ENCODE peak calls at places on chromosomes 7 and 10, in nine cellular contexts. One of them, this sample, is unnamed.

GRCh38 chr10:1020966-1021365 is 4.7 kb downstream of the IDI2 start:
- DNase-seq in GM23248: no peak
- DNase-seq in cardiac fibroblast: no peak
- DNase-seq in cerebellum: no peak
- DNase-seq in stimulated activated CD8-positive, alpha-beta memory T cell treated with anti-CD3 and anti-CD28 coated beads, Interleukin-2, amount 100 ng/mL, for 1 hour: no peak
- DNase-seq in A172: no peak
- DNase-seq in bronchial epithelial cell: no peak
- DNase-seq in SK-N-DZ: no peak
- DNase-seq in NCI-H187: no peak
- DNase-seq in this sample: no peak

GRCh38 chr7:157427811-157428553 is 91.2 kb downstream of the DNAJB6 start:
- DNase-seq in NCI-H187: no peak
- DNase-seq in A172: no peak
- DNase-seq in GM23248: no peak
- DNase-seq in cardiac fibroblast: no peak
- DNase-seq in bronchial epithelial cell: no peak
- DNase-seq in stimulated activated CD8-positive, alpha-beta memory T cell treated with anti-CD3 and anti-CD28 coated beads, Interleukin-2, amount 100 ng/mL, for 1 hour: no peak
- DNase-seq in SK-N-DZ: no peak
- DNase-seq in cerebellum: no peak
- DNase-seq in this sample: no peak

GRCh38 chr10:126646101-126646500 is 24.4 kb downstream of the C10orf90 start:
- DNase-seq in cardiac fibroblast: peak
- DNase-seq in A172: peak
- DNase-seq in bronchial epithelial cell: peak
- DNase-seq in cerebellum: no peak
- DNase-seq in stimulated activated CD8-positive, alpha-beta memory T cell treated with anti-CD3 and anti-CD28 coated beads, Interleukin-2, amount 100 ng/mL, for 1 hour: no peak
- DNase-seq in NCI-H187: no peak
- DNase-seq in SK-N-DZ: no peak
- DNase-seq in GM23248: peak
- DNase-seq in this sample: no peak

GRCh38 chr7:12764355-12765000 is 77.0 kb downstream of the ARL4A start:
- DNase-seq in bronchial epithelial cell: no peak
- DNase-seq in SK-N-DZ: no peak
- DNase-seq in NCI-H187: no peak
- DNase-seq in stimulated activated CD8-positive, alpha-beta memory T cell treated with anti-CD3 and anti-CD28 coated beads, Interleukin-2, amount 100 ng/mL, for 1 hour: no peak
- DNase-seq in cerebellum: no peak
- DNase-seq in A172: no peak
- DNase-seq in cardiac fibroblast: no peak
- DNase-seq in GM23248: no peak
- DNase-seq in this sample: no peak

GRCh38 chr7:95054386-95054785 is 147.0 kb downstream of the PPP1R9A start:
- DNase-seq in bronchial epithelial cell: no peak
- DNase-seq in A172: no peak
- DNase-seq in stimulated activated CD8-positive, alpha-beta memory T cell treated with anti-CD3 and anti-CD28 coated beads, Interleukin-2, amount 100 ng/mL, for 1 hour: no peak
- DNase-seq in GM23248: no peak
- DNase-seq in cardiac fibroblast: no peak
- DNase-seq in SK-N-DZ: no peak
- DNase-seq in cerebellum: no peak
- DNase-seq in NCI-H187: no peak
- DNase-seq in this sample: no peak

GRCh38 chr10:126847666-126848065 is 57.6 kb upstream of the DOCK1 start:
- DNase-seq in cardiac fibroblast: no peak
- DNase-seq in SK-N-DZ: no peak
- DNase-seq in stimulated activated CD8-positive, alpha-beta memory T cell treated with anti-CD3 and anti-CD28 coated beads, Interleukin-2, amount 100 ng/mL, for 1 hour: no peak
- DNase-seq in cerebellum: no peak
- DNase-seq in bronchial epithelial cell: no peak
- DNase-seq in A172: no peak
- DNase-seq in NCI-H187: no peak
- DNase-seq in GM23248: no peak
- DNase-seq in this sample: no peak

GRCh38 chr10:67550838-67551402 is 145.1 kb downstream of the CTNNA3 start:
- DNase-seq in cerebellum: no peak
- DNase-seq in stimulated activated CD8-positive, alpha-beta memory T cell treated with anti-CD3 and anti-CD28 coated beads, Interleukin-2, amount 100 ng/mL, for 1 hour: no peak
- DNase-seq in cardiac fibroblast: no peak
- DNase-seq in GM23248: no peak
- DNase-seq in NCI-H187: no peak
- DNase-seq in SK-N-DZ: no peak
- DNase-seq in bronchial epithelial cell: no peak
- DNase-seq in A172: no peak
- DNase-seq in this sample: no peak

GRCh38 chr10:110356628-110357245 is 52.0 kb upstream of the SMNDC1 start:
- DNase-seq in cardiac fibroblast: peak
- DNase-seq in GM23248: no peak
- DNase-seq in stimulated activated CD8-positive, alpha-beta memory T cell treated with anti-CD3 and anti-CD28 coated beads, Interleukin-2, amount 100 ng/mL, for 1 hour: peak
- DNase-seq in SK-N-DZ: no peak
- DNase-seq in cerebellum: no peak
- DNase-seq in NCI-H187: no peak
- DNase-seq in A172: peak
- DNase-seq in bronchial epithelial cell: peak
- DNase-seq in this sample: no peak

GRCh38 chr7:26910221-26910620 is 45.8 kb upstream of the SKAP2 start:
- DNase-seq in cardiac fibroblast: peak
- DNase-seq in stimulated activated CD8-positive, alpha-beta memory T cell treated with anti-CD3 and anti-CD28 coated beads, Interleukin-2, amount 100 ng/mL, for 1 hour: no peak
- DNase-seq in bronchial epithelial cell: peak
- DNase-seq in SK-N-DZ: no peak
- DNase-seq in GM23248: peak
- DNase-seq in A172: peak
- DNase-seq in NCI-H187: no peak
- DNase-seq in cerebellum: no peak
- DNase-seq in this sample: no peak

GRCh38 chr10:114458955-114459354 is 54.7 kb upstream of the AFAP1L2 start:
- DNase-seq in SK-N-DZ: peak
- DNase-seq in stimulated activated CD8-positive, alpha-beta memory T cell treated with anti-CD3 and anti-CD28 coated beads, Interleukin-2, amount 100 ng/mL, for 1 hour: no peak
- DNase-seq in bronchial epithelial cell: peak
- DNase-seq in GM23248: peak
- DNase-seq in A172: peak
- DNase-seq in cardiac fibroblast: peak
- DNase-seq in cerebellum: no peak
- DNase-seq in NCI-H187: no peak
- DNase-seq in this sample: no peak

GRCh38 chr10:6920072-6921019 is 340.3 kb upstream of the PRKCQ start:
- DNase-seq in SK-N-DZ: peak
- DNase-seq in stimulated activated CD8-positive, alpha-beta memory T cell treated with anti-CD3 and anti-CD28 coated beads, Interleukin-2, amount 100 ng/mL, for 1 hour: peak
- DNase-seq in A172: peak
- DNase-seq in cardiac fibroblast: peak
- DNase-seq in bronchial epithelial cell: peak
- DNase-seq in cerebellum: peak
- DNase-seq in NCI-H187: peak
- DNase-seq in GM23248: peak
- DNase-seq in this sample: peak

GRCh38 chr7:113026941-113027340 is 59.7 kb downstream of the GPR85 start:
- DNase-seq in A172: no peak
- DNase-seq in stimulated activated CD8-positive, alpha-beta memory T cell treated with anti-CD3 and anti-CD28 coated beads, Interleukin-2, amount 100 ng/mL, for 1 hour: no peak
- DNase-seq in cardiac fibroblast: peak
- DNase-seq in cerebellum: no peak
- DNase-seq in GM23248: peak
- DNase-seq in bronchial epithelial cell: peak
- DNase-seq in SK-N-DZ: no peak
- DNase-seq in NCI-H187: no peak
- DNase-seq in this sample: no peak

GRCh38 chr7:137628211-137628610 is 218.6 kb downstream of the DGKI start:
- DNase-seq in bronchial epithelial cell: no peak
- DNase-seq in GM23248: no peak
- DNase-seq in SK-N-DZ: no peak
- DNase-seq in stimulated activated CD8-positive, alpha-beta memory T cell treated with anti-CD3 and anti-CD28 coated beads, Interleukin-2, amount 100 ng/mL, for 1 hour: no peak
- DNase-seq in NCI-H187: no peak
- DNase-seq in cerebellum: peak
- DNase-seq in A172: no peak
- DNase-seq in cardiac fibroblast: no peak
- DNase-seq in this sample: peak

GRCh38 chr7:47553309-47553708 is 28.6 kb downstream of the TNS3 start:
- DNase-seq in bronchial epithelial cell: no peak
- DNase-seq in GM23248: peak
- DNase-seq in cerebellum: no peak
- DNase-seq in SK-N-DZ: no peak
- DNase-seq in cardiac fibroblast: no peak
- DNase-seq in NCI-H187: no peak
- DNase-seq in A172: no peak
- DNase-seq in stimulated activated CD8-positive, alpha-beta memory T cell treated with anti-CD3 and anti-CD28 coated beads, Interleukin-2, amount 100 ng/mL, for 1 hour: no peak
- DNase-seq in this sample: no peak

GRCh38 chr7:51123322-51124021 is 193.1 kb downstream of the COBL start:
- DNase-seq in cardiac fibroblast: peak
- DNase-seq in NCI-H187: no peak
- DNase-seq in stimulated activated CD8-positive, alpha-beta memory T cell treated with anti-CD3 and anti-CD28 coated beads, Interleukin-2, amount 100 ng/mL, for 1 hour: no peak
- DNase-seq in A172: peak
- DNase-seq in SK-N-DZ: no peak
- DNase-seq in cerebellum: no peak
- DNase-seq in GM23248: peak
- DNase-seq in bronchial epithelial cell: peak
- DNase-seq in this sample: no peak

GRCh38 chr10:27799046-27799445 is 53.4 kb upstream of the MKX start:
- DNase-seq in GM23248: no peak
- DNase-seq in cardiac fibroblast: no peak
- DNase-seq in bronchial epithelial cell: no peak
- DNase-seq in SK-N-DZ: no peak
- DNase-seq in stimulated activated CD8-positive, alpha-beta memory T cell treated with anti-CD3 and anti-CD28 coated beads, Interleukin-2, amount 100 ng/mL, for 1 hour: no peak
- DNase-seq in A172: no peak
- DNase-seq in cerebellum: no peak
- DNase-seq in NCI-H187: no peak
- DNase-seq in this sample: no peak

GRCh38 chr7:20506175-20506574 is 109.3 kb upstream of the ABCB5 start:
- DNase-seq in bronchial epithelial cell: no peak
- DNase-seq in A172: no peak
- DNase-seq in cardiac fibroblast: no peak
- DNase-seq in NCI-H187: no peak
- DNase-seq in GM23248: no peak
- DNase-seq in stimulated activated CD8-positive, alpha-beta memory T cell treated with anti-CD3 and anti-CD28 coated beads, Interleukin-2, amount 100 ng/mL, for 1 hour: no peak
- DNase-seq in SK-N-DZ: no peak
- DNase-seq in cerebellum: no peak
- DNase-seq in this sample: no peak

GRCh38 chr10:115937756-115938032 is 335.3 kb downstream of the GFRA1 start:
- DNase-seq in cerebellum: no peak
- DNase-seq in GM23248: peak
- DNase-seq in NCI-H187: no peak
- DNase-seq in cardiac fibroblast: no peak
- DNase-seq in bronchial epithelial cell: no peak
- DNase-seq in SK-N-DZ: no peak
- DNase-seq in A172: peak
- DNase-seq in stimulated activated CD8-positive, alpha-beta memory T cell treated with anti-CD3 and anti-CD28 coated beads, Interleukin-2, amount 100 ng/mL, for 1 hour: no peak
- DNase-seq in this sample: no peak

GRCh38 chr10:43665054-43665453 is 16.4 kb upstream of the ZNF32 start:
- DNase-seq in SK-N-DZ: no peak
- DNase-seq in GM23248: peak
- DNase-seq in NCI-H187: no peak
- DNase-seq in bronchial epithelial cell: no peak
- DNase-seq in A172: no peak
- DNase-seq in cardiac fibroblast: no peak
- DNase-seq in cerebellum: no peak
- DNase-seq in stimulated activated CD8-positive, alpha-beta memory T cell treated with anti-CD3 and anti-CD28 coated beads, Interleukin-2, amount 100 ng/mL, for 1 hour: no peak
- DNase-seq in this sample: no peak

GRCh38 chr7:94449151-94449725 is 54.5 kb downstream of the COL1A2 start:
- DNase-seq in cardiac fibroblast: peak
- DNase-seq in cerebellum: peak
- DNase-seq in SK-N-DZ: peak
- DNase-seq in bronchial epithelial cell: peak
- DNase-seq in NCI-H187: no peak
- DNase-seq in A172: peak
- DNase-seq in GM23248: peak
- DNase-seq in stimulated activated CD8-positive, alpha-beta memory T cell treated with anti-CD3 and anti-CD28 coated beads, Interleukin-2, amount 100 ng/mL, for 1 hour: no peak
- DNase-seq in this sample: peak

GRCh38 chr10:17113346-17113745 is 16.3 kb downstream of the CUBN start:
- DNase-seq in SK-N-DZ: no peak
- DNase-seq in NCI-H187: no peak
- DNase-seq in cardiac fibroblast: no peak
- DNase-seq in stimulated activated CD8-positive, alpha-beta memory T cell treated with anti-CD3 and anti-CD28 coated beads, Interleukin-2, amount 100 ng/mL, for 1 hour: no peak
- DNase-seq in A172: no peak
- DNase-seq in cerebellum: no peak
- DNase-seq in bronchial epithelial cell: no peak
- DNase-seq in GM23248: peak
- DNase-seq in this sample: no peak

GRCh38 chr10:133415752-133416151 is 8.7 kb downstream of the SPRN start:
- DNase-seq in A172: no peak
- DNase-seq in stimulated activated CD8-positive, alpha-beta memory T cell treated with anti-CD3 and anti-CD28 coated beads, Interleukin-2, amount 100 ng/mL, for 1 hour: no peak
- DNase-seq in SK-N-DZ: no peak
- DNase-seq in bronchial epithelial cell: no peak
- DNase-seq in GM23248: no peak
- DNase-seq in cerebellum: no peak
- DNase-seq in NCI-H187: no peak
- DNase-seq in cardiac fibroblast: no peak
- DNase-seq in this sample: no peak

GRCh38 chr7:1825877-1826741 is 156.0 kb downstream of the ELFN1 start:
- DNase-seq in GM23248: no peak
- DNase-seq in bronchial epithelial cell: no peak
- DNase-seq in SK-N-DZ: no peak
- DNase-seq in stimulated activated CD8-positive, alpha-beta memory T cell treated with anti-CD3 and anti-CD28 coated beads, Interleukin-2, amount 100 ng/mL, for 1 hour: no peak
- DNase-seq in cerebellum: no peak
- DNase-seq in A172: no peak
- DNase-seq in NCI-H187: no peak
- DNase-seq in cardiac fibroblast: no peak
- DNase-seq in this sample: no peak

GRCh38 chr7:108515013-108515412 is 10.9 kb downstream of the PNPLA8 start:
- DNase-seq in SK-N-DZ: no peak
- DNase-seq in cerebellum: no peak
- DNase-seq in cardiac fibroblast: peak
- DNase-seq in A172: no peak
- DNase-seq in NCI-H187: no peak
- DNase-seq in stimulated activated CD8-positive, alpha-beta memory T cell treated with anti-CD3 and anti-CD28 coated beads, Interleukin-2, amount 100 ng/mL, for 1 hour: no peak
- DNase-seq in GM23248: no peak
- DNase-seq in bronchial epithelial cell: no peak
- DNase-seq in this sample: no peak

GRCh38 chr10:4498763-4499251 is 327.2 kb upstream of the AKR1E2 start:
- DNase-seq in A172: peak
- DNase-seq in NCI-H187: no peak
- DNase-seq in GM23248: peak
- DNase-seq in cerebellum: peak
- DNase-seq in stimulated activated CD8-positive, alpha-beta memory T cell treated with anti-CD3 and anti-CD28 coated beads, Interleukin-2, amount 100 ng/mL, for 1 hour: no peak
- DNase-seq in bronchial epithelial cell: peak
- DNase-seq in cardiac fibroblast: peak
- DNase-seq in SK-N-DZ: no peak
- DNase-seq in this sample: peak

GRCh38 chr7:28551311-28551710 is 139.0 kb downstream of the CREB5 start:
- DNase-seq in cardiac fibroblast: no peak
- DNase-seq in A172: no peak
- DNase-seq in NCI-H187: no peak
- DNase-seq in GM23248: peak
- DNase-seq in stimulated activated CD8-positive, alpha-beta memory T cell treated with anti-CD3 and anti-CD28 coated beads, Interleukin-2, amount 100 ng/mL, for 1 hour: no peak
- DNase-seq in SK-N-DZ: no peak
- DNase-seq in bronchial epithelial cell: no peak
- DNase-seq in cerebellum: no peak
- DNase-seq in this sample: no peak

GRCh38 chr7:135758531-135758932 is 9.9 kb upstream of the FAM180A start:
- DNase-seq in A172: peak
- DNase-seq in bronchial epithelial cell: peak
- DNase-seq in cerebellum: no peak
- DNase-seq in cardiac fibroblast: peak
- DNase-seq in stimulated activated CD8-positive, alpha-beta memory T cell treated with anti-CD3 and anti-CD28 coated beads, Interleukin-2, amount 100 ng/mL, for 1 hour: no peak
- DNase-seq in GM23248: peak
- DNase-seq in NCI-H187: no peak
- DNase-seq in SK-N-DZ: no peak
- DNase-seq in this sample: no peak

GRCh38 chr7:104174798-104175197 is 33.0 kb downstream of the ORC5 start:
- DNase-seq in GM23248: no peak
- DNase-seq in A172: no peak
- DNase-seq in stimulated activated CD8-positive, alpha-beta memory T cell treated with anti-CD3 and anti-CD28 coated beads, Interleukin-2, amount 100 ng/mL, for 1 hour: no peak
- DNase-seq in bronchial epithelial cell: no peak
- DNase-seq in cerebellum: no peak
- DNase-seq in cardiac fibroblast: no peak
- DNase-seq in SK-N-DZ: no peak
- DNase-seq in NCI-H187: no peak
- DNase-seq in this sample: no peak

GRCh38 chr10:33559105-33559504 is 224.6 kb upstream of the NRP1 start:
- DNase-seq in A172: peak
- DNase-seq in bronchial epithelial cell: peak
- DNase-seq in NCI-H187: no peak
- DNase-seq in stimulated activated CD8-positive, alpha-beta memory T cell treated with anti-CD3 and anti-CD28 coated beads, Interleukin-2, amount 100 ng/mL, for 1 hour: no peak
- DNase-seq in GM23248: peak
- DNase-seq in cardiac fibroblast: peak
- DNase-seq in SK-N-DZ: no peak
- DNase-seq in cerebellum: no peak
- DNase-seq in this sample: no peak

GRCh38 chr7:35716038-35716803 is 21.3 kb upstream of the HERPUD2 start:
- DNase-seq in SK-N-DZ: no peak
- DNase-seq in NCI-H187: no peak
- DNase-seq in GM23248: peak
- DNase-seq in cardiac fibroblast: no peak
- DNase-seq in stimulated activated CD8-positive, alpha-beta memory T cell treated with anti-CD3 and anti-CD28 coated beads, Interleukin-2, amount 100 ng/mL, for 1 hour: no peak
- DNase-seq in cerebellum: peak
- DNase-seq in A172: peak
- DNase-seq in bronchial epithelial cell: no peak
- DNase-seq in this sample: peak

GRCh38 chr7:69190025-69190424 is 408.2 kb upstream of the AUTS2 start:
- DNase-seq in GM23248: no peak
- DNase-seq in cardiac fibroblast: no peak
- DNase-seq in A172: no peak
- DNase-seq in NCI-H187: no peak
- DNase-seq in SK-N-DZ: no peak
- DNase-seq in cerebellum: no peak
- DNase-seq in bronchial epithelial cell: no peak
- DNase-seq in stimulated activated CD8-positive, alpha-beta memory T cell treated with anti-CD3 and anti-CD28 coated beads, Interleukin-2, amount 100 ng/mL, for 1 hour: no peak
- DNase-seq in this sample: no peak

This sample was measured in cerebellar cortex.